ENCODE peak calls at places on chromosomes 5 and 9, in ten cellular contexts. M is aorta; B is naive thymus-derived CD4-positive, alpha-beta T cell; N is pancreas; O is K562; G is H1; C is lung; U is spleen; P is mesendoderm; R is endothelial cell of umbilical vein. E is an unnamed sample. For H3K4me1 and H3K27me3, the result is how much of the 10 kb centered on the place peaks cover.

GRCh38 chr5:81537905-81538535 is 144.1 kb upstream of the ACOT12 start:
- DNase-seq in M (no peak), B (no peak), N (no peak), O (no peak), G (no peak), C (no peak), U (no peak), P (no peak), R (no peak), E (no peak)

GRCh38 chr9:86282979-86283535 is 719 bp upstream of the ISCA1 start:
- DNase-seq in M (no peak), B (no peak), N (no peak), O (no peak), G (no peak), C (no peak), U (peak), P (peak), R (no peak), E (no peak)

GRCh38 chr5:59428391-59428790 is 465.1 kb downstream of the PDE4D start:
- DNase-seq in M (no peak), B (no peak), N (no peak), O (no peak), G (no peak), C (no peak), U (no peak), P (no peak), R (no peak), E (no peak)

GRCh38 chr5:133292300-133292699 is 240.5 kb downstream of the HSPA4 start:
- DNase-seq in M (no peak), B (no peak), N (no peak), O (no peak), G (no peak), C (no peak), U (no peak), P (peak), R (no peak), E (no peak)

GRCh38 chr9:81374881-81375280 is 314.5 kb downstream of the TLE1 start:
- DNase-seq in M (no peak), B (no peak), N (no peak), O (no peak), G (no peak), C (no peak), U (no peak), P (peak), R (peak), E (no peak)

GRCh38 chr9:125103770-125104169 is 39.6 kb downstream of the SCAI start:
- DNase-seq in M (no peak), B (no peak), N (no peak), O (no peak), G (no peak), C (no peak), U (no peak), P (no peak), R (no peak), E (no peak)

GRCh38 chr9:12996971-12997370 is 222.2 kb downstream of the LURAP1L start:
- DNase-seq in M (no peak), B (no peak), N (no peak), O (no peak), G (no peak), C (no peak), U (no peak), P (no peak), R (no peak), E (no peak)

GRCh38 chr5:139925650-139926640 is 117.2 kb downstream of the NRG2 start:
- DNase-seq in M (no peak), B (no peak), N (no peak), O (peak), G (no peak), C (no peak), U (no peak), P (no peak), R (no peak), E (no peak)

GRCh38 chr9:85522459-85523092 is 219.2 kb downstream of the AGTPBP1 start:
- DNase-seq in M (peak), B (peak), N (no peak), O (no peak), G (peak), C (no peak), U (peak), P (peak), R (peak), E (no peak)

GRCh38 chr5:138725885-138726457 is 27.3 kb upstream of the CTNNA1 start:
- DNase-seq in M (no peak), B (no peak), N (no peak), O (no peak), G (no peak), C (no peak), U (peak), P (no peak), R (no peak), E (no peak)

GRCh38 chr5:102911973-102912372 is 156.9 kb downstream of the PAM start:
- DNase-seq in M (no peak), B (no peak), N (no peak), O (no peak), G (no peak), C (no peak), U (no peak), P (no peak), R (peak), E (no peak)

GRCh38 chr9:137168907-137169763 is 716 bp downstream of the LRRC26 start:
- DNase-seq in M (no peak), B (peak), N (peak), O (peak), G (no peak), C (no peak), U (no peak), P (peak), R (peak), E (no peak)

GRCh38 chr5:60722416-60722815 is 22.4 kb upstream of the DEPDC1B start:
- DNase-seq in M (no peak), B (no peak), N (no peak), O (no peak), G (no peak), C (no peak), U (no peak), P (no peak), R (no peak), E (no peak)

GRCh38 chr9:75140261-75140660 is 51.9 kb downstream of the OSTF1 start:
- DNase-seq in M (no peak), B (no peak), N (no peak), O (no peak), G (no peak), C (no peak), U (no peak), P (no peak), R (no peak), E (no peak)

GRCh38 chr5:146888341-146888978 is 9.9 kb upstream of the PPP2R2B start:
- DNase-seq in M (no peak), B (no peak), N (no peak), O (no peak), G (no peak), C (no peak), U (no peak), P (no peak), R (no peak), E (no peak)

GRCh38 chr5:150637245-150638052 is 3.0 kb upstream of the SYNPO start:
- DNase-seq in M (peak), B (no peak), N (no peak), O (no peak), G (no peak), C (no peak), U (no peak), P (peak), R (peak), E (no peak)

GRCh38 chr5:72178910-72179815 is 71.9 kb downstream of the MAP1B start:
- DNase-seq in M (peak), B (no peak), N (peak), O (no peak), G (no peak), C (peak), U (no peak), P (peak), R (no peak), E (no peak)
- H3K27ac ChIP-seq in M (peak), B (no peak), N (no peak), O (no peak), G (no peak), C (no peak), U (no peak), P (peak), R (no peak), E (no peak)

GRCh38 chr5:6719417-6719816 is 6.2 kb downstream of the TENT4A start:
- DNase-seq in M (no peak), B (no peak), N (no peak), O (no peak), G (no peak), C (no peak), U (no peak), P (no peak), R (no peak), E (no peak)
- H3K4me1 ChIP-seq in M (under half), B (under half), N (under half), O (under half), G (under half), C (under half), U (half or more), P (under half), R (under half), E (under half)

DNA sequence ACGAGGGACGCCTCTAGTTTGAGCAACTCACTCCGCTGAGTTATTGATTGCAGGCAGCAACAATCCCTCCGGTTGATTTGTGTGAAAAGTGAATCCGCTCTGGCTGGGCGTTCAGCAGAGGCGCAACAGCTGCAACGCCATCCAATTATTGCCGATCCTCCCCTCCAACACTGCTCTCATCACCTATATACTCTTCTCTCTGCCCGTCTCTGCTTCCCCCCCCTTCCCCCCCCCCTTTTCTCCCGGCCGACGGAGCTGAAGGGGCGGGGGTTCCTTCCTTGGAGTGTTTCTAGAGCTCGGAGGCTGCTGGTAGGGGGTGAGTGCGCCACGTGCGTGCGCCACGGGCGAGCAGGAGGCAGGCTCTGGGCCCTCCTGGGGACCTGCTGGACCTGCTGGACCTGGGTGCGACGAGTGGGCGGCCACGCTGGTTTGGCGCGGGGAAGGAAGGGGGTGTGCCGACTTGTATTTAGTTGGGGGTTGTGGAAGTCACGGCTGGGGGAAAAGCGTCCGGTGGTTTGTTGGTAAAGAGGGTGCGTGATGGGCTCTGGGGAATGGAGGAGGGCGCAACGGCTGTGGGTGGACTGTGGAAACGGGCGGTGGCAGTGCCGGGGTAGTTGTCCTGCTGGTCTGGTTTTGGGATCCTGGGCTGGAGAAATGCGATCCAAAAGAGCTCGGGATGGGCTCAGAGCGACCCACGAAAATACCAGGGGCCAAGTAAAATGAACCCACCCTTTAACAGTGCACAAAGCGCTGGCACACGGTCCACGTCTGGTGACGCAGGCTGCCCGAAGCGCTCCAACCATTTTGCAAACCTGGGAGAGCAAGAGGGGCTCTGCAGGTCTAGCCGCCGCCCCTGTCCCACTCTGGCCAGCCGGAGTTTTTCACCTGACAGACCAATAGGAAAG is 6.4 kb upstream of the MEF2C start:
- DNase-seq in M (peak), B (no peak), N (peak), O (no peak), G (no peak), C (peak), U (peak), P (peak), R (peak), E (no peak)
- H3K27me3 ChIP-seq in M (under half), B (under half), N (under half), O (under half), G (under half), C (under half), U (under half), P (under half), R (under half), E (under half)

GRCh38 chr9:131312246-131312645 is 22.7 kb downstream of the PLPP7 start:
- DNase-seq in M (no peak), B (no peak), N (no peak), O (no peak), G (no peak), C (no peak), U (no peak), P (no peak), R (no peak), E (no peak)
- H3K27ac ChIP-seq in M (no peak), B (no peak), N (no peak), O (no peak), G (no peak), C (no peak), U (no peak), P (no peak), R (no peak), E (no peak)